ENCODE peak calls at places on chromosomes 3 and 15, in eight cellular contexts. One of them, this sample, is unnamed.

GRCh38 chr3:120102674-120103073 is 8.4 kb upstream of the GSK3B start:
- DNase-seq in AG04450: no peak
- DNase-seq in pancreas: peak; percentile 48
- DNase-seq in tibial artery: no peak
- DNase-seq in Panc1: no peak
- DNase-seq in gastrocnemius medialis: no peak
- DNase-seq in fibroblast of lung: no peak
- DNase-seq in sigmoid colon: no peak
- DNase-seq in this sample: no peak

GRCh38 chr15:25250011-25250596 is 188.7 kb downstream of the UBE3A start:
- DNase-seq in sigmoid colon: peak; percentile 41
- DNase-seq in tibial artery: no peak
- DNase-seq in pancreas: no peak
- DNase-seq in AG04450: no peak
- DNase-seq in Panc1: no peak
- DNase-seq in gastrocnemius medialis: no peak
- DNase-seq in fibroblast of lung: no peak
- DNase-seq in this sample: peak; percentile 6

GRCh38 chr3:119149484-119149883 is 3.5 kb downstream of the TEX55 start:
- DNase-seq in fibroblast of lung: peak; percentile 59
- DNase-seq in AG04450: peak; percentile 45
- DNase-seq in Panc1: no peak
- DNase-seq in sigmoid colon: no peak
- DNase-seq in gastrocnemius medialis: no peak
- DNase-seq in pancreas: no peak
- DNase-seq in tibial artery: no peak
- DNase-seq in this sample: no peak

GRCh38 chr15:100021653-100022052 is 288.4 kb upstream of the LYSMD4 start:
- DNase-seq in Panc1: no peak
- DNase-seq in gastrocnemius medialis: no peak
- DNase-seq in sigmoid colon: no peak
- DNase-seq in pancreas: no peak
- DNase-seq in fibroblast of lung: no peak
- DNase-seq in tibial artery: peak; percentile 36
- DNase-seq in AG04450: no peak
- DNase-seq in this sample: peak; percentile 33

GRCh38 chr15:84079885-84080777 is 155.4 kb upstream of the GOLGA6L4 start:
- DNase-seq in fibroblast of lung: peak; percentile 17
- DNase-seq in pancreas: peak; percentile 42
- DNase-seq in gastrocnemius medialis: no peak
- DNase-seq in AG04450: no peak
- DNase-seq in Panc1: no peak
- DNase-seq in tibial artery: peak; percentile 22
- DNase-seq in sigmoid colon: peak; percentile 67
- DNase-seq in this sample: peak; percentile 16

GRCh38 chr3:57434041-57434440 is 110.1 kb downstream of the DNAH12 start:
- DNase-seq in pancreas: no peak
- DNase-seq in tibial artery: no peak
- DNase-seq in fibroblast of lung: peak; percentile 49
- DNase-seq in AG04450: no peak
- DNase-seq in Panc1: no peak
- DNase-seq in gastrocnemius medialis: no peak
- DNase-seq in sigmoid colon: no peak
- DNase-seq in this sample: no peak

GRCh38 chr3:13030649-13031048 is 42.6 kb downstream of the IQSEC1 start:
- DNase-seq in AG04450: no peak
- DNase-seq in fibroblast of lung: no peak
- DNase-seq in gastrocnemius medialis: no peak
- DNase-seq in Panc1: no peak
- DNase-seq in pancreas: no peak
- DNase-seq in tibial artery: no peak
- DNase-seq in sigmoid colon: no peak
- DNase-seq in this sample: no peak

GRCh38 chr15:31489801-31490646 is 163.4 kb downstream of the KLF13 start:
- DNase-seq in pancreas: no peak
- DNase-seq in AG04450: no peak
- DNase-seq in sigmoid colon: peak; percentile 75
- DNase-seq in tibial artery: no peak
- DNase-seq in Panc1: no peak
- DNase-seq in fibroblast of lung: peak; percentile 72
- DNase-seq in gastrocnemius medialis: no peak
- DNase-seq in this sample: no peak

GRCh38 chr3:120450914-120451669 is at the start of gene FSTL1:
- DNase-seq in gastrocnemius medialis: peak; percentile 16
- DNase-seq in Panc1: no peak
- DNase-seq in tibial artery: peak; percentile 62
- DNase-seq in pancreas: peak; percentile 43
- DNase-seq in sigmoid colon: peak; percentile 91
- DNase-seq in AG04450: no peak
- DNase-seq in fibroblast of lung: peak; percentile 68
- DNase-seq in this sample: peak; percentile 76

GRCh38 chr3:52511509-52511908 is 16.4 kb downstream of the STAB1 start:
- DNase-seq in fibroblast of lung: no peak
- DNase-seq in Panc1: no peak
- DNase-seq in tibial artery: no peak
- DNase-seq in sigmoid colon: no peak
- DNase-seq in AG04450: no peak
- DNase-seq in gastrocnemius medialis: no peak
- DNase-seq in pancreas: no peak
- DNase-seq in this sample: no peak

GRCh38 chr3:139444446-139444845 is 31.9 kb downstream of the RBP2 start:
- DNase-seq in Panc1: no peak
- DNase-seq in gastrocnemius medialis: no peak
- DNase-seq in tibial artery: no peak
- DNase-seq in sigmoid colon: no peak
- DNase-seq in AG04450: no peak
- DNase-seq in pancreas: no peak
- DNase-seq in fibroblast of lung: no peak
- DNase-seq in this sample: no peak

GRCh38 chr3:123414958-123415792 is 33.7 kb downstream of the ADCY5 start:
- DNase-seq in tibial artery: no peak
- DNase-seq in fibroblast of lung: no peak
- DNase-seq in AG04450: no peak
- DNase-seq in pancreas: no peak
- DNase-seq in Panc1: no peak
- DNase-seq in sigmoid colon: no peak
- DNase-seq in gastrocnemius medialis: no peak
- DNase-seq in this sample: no peak

GRCh38 chr3:30657914-30658313 is 51.5 kb downstream of the TGFBR2 start:
- DNase-seq in gastrocnemius medialis: no peak
- DNase-seq in tibial artery: no peak
- DNase-seq in sigmoid colon: no peak
- DNase-seq in pancreas: no peak
- DNase-seq in Panc1: no peak
- DNase-seq in fibroblast of lung: peak; percentile 19
- DNase-seq in AG04450: no peak
- DNase-seq in this sample: no peak

GRCh38 chr3:42711491-42712343 is 9.1 kb upstream of the HHATL start:
- DNase-seq in sigmoid colon: peak; percentile 47
- DNase-seq in tibial artery: no peak
- DNase-seq in pancreas: peak; percentile 6
- DNase-seq in Panc1: no peak
- DNase-seq in AG04450: no peak
- DNase-seq in fibroblast of lung: no peak
- DNase-seq in gastrocnemius medialis: no peak
- DNase-seq in this sample: peak; percentile 5

GRCh38 chr3:186512570-186513302 is 31.4 kb downstream of the CRYGS start:
- DNase-seq in Panc1: no peak
- DNase-seq in pancreas: no peak
- DNase-seq in AG04450: no peak
- DNase-seq in gastrocnemius medialis: no peak
- DNase-seq in sigmoid colon: no peak
- DNase-seq in tibial artery: no peak
- DNase-seq in fibroblast of lung: no peak
- DNase-seq in this sample: no peak

DNA sequence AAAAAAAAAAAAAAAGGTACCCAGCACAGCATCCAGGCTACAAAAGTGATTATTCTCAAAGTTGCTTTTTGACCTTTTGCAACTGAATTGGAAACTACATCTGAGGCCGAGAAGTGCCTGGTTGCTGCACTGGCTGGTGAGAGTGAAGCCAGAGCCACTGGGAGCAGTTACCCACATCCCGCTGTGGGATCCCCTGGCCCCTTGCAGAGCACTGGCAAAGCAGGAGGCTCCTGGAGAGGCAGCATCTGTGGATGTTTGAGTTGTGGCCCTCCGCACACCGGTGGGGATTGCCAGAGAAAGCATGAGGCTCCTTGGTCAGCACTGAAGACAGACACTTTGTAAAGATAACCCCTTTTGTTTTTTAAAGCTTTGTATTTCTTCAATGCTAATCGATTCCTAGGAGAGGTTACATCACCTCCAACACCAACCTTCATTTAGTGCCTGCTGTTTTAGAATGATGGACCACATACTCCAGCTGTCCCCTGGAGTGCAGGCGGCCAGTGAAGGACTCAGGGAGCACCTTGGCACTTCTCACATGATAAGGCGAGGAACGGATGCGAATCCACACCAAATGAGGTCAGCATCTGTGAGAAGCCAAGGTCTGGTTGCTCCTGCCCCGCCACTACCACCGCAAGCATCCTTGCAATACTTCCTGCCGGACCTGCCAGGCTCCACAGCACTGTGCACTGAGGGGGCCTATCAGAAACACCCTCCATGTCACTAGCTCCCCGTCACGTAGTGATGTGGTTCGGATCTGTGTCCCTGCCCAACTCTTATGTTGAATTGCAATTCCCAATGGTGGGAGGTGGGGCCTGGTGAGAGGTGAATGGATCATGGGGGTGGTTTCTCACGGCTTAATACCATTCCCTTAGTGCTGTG is 256.5 kb downstream of the GABRB3 start:
- DNase-seq in pancreas: no peak
- DNase-seq in gastrocnemius medialis: no peak
- DNase-seq in AG04450: no peak
- DNase-seq in Panc1: no peak
- DNase-seq in sigmoid colon: no peak
- DNase-seq in tibial artery: no peak
- DNase-seq in fibroblast of lung: no peak
- DNase-seq in this sample: no peak
- TF ChIP-seq CTCF in pancreas: no peak
- TF ChIP-seq CTCF in gastrocnemius medialis: no peak
- TF ChIP-seq CTCF in AG04450: no peak
- TF ChIP-seq CTCF in Panc1: no peak
- TF ChIP-seq CTCF in sigmoid colon: no peak
- TF ChIP-seq CTCF in tibial artery: no peak
- TF ChIP-seq CTCF in fibroblast of lung: no peak
- TF ChIP-seq CTCF in this sample: no peak

DNA sequence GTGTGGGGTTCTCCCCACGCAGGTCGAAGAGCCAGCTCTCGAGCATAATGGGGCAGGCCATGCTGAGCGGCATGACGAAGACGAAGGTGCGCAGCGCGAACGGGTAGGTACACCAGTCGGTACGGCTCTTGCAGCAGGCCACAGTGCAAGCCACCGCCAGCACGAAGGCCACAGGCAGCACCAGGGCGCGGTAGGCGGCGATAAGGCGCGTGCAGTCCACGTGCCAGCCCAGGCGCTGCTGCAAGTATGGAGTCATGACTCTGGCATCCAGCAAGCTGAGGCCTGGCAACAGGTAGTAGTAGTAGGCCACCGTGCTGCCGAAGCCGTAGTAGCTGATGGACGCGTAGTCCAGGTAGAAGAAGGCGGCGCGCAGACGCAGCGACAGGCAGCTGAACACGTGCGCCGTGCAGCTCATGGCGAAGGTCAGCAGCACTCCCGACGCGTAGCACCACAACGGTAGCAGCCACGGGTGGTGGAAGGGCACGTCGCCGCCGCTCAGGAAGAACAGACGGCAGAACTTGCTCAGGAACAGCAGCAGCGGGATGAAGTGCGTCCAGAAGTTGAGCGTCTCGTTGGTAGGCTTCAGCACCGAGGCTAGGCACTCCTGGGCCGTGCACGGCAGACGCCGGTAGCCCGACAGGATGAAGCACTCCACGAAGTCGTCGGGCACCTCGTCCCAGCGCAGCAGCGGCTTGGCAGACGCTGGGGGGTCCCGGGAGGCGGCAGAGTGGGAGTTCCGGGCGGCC is 781 bp downstream of the PAQR9 start:
- DNase-seq in AG04450: no peak
- DNase-seq in sigmoid colon: no peak
- DNase-seq in tibial artery: no peak
- DNase-seq in Panc1: no peak
- DNase-seq in fibroblast of lung: no peak
- DNase-seq in pancreas: no peak
- DNase-seq in gastrocnemius medialis: no peak
- DNase-seq in this sample: no peak
- H3K4me3 ChIP-seq in AG04450: peak overlapping the region; percentile 55
- H3K4me3 ChIP-seq in sigmoid colon: peak overlapping the region; percentile 65
- H3K4me3 ChIP-seq in tibial artery: peak overlapping the region; percentile 64
- H3K4me3 ChIP-seq in Panc1: peak overlapping the region; percentile 6
- H3K4me3 ChIP-seq in fibroblast of lung: no peak overlapping the region
- H3K4me3 ChIP-seq in pancreas: no peak overlapping the region
- H3K4me3 ChIP-seq in gastrocnemius medialis: peak overlapping the region; percentile 37
- H3K4me3 ChIP-seq in this sample: peak overlapping the region; percentile 76

GRCh38 chr15:22951381-22952280 is 28.5 kb downstream of the CYFIP1 start:
- DNase-seq in sigmoid colon: peak; percentile 75
- DNase-seq in pancreas: no peak
- DNase-seq in Panc1: no peak
- DNase-seq in tibial artery: no peak
- DNase-seq in gastrocnemius medialis: no peak
- DNase-seq in AG04450: no peak
- DNase-seq in fibroblast of lung: peak; percentile 11
- DNase-seq in this sample: no peak

GRCh38 chr15:22951031-22951380 is 29.2 kb downstream of the CYFIP1 start:
- DNase-seq in tibial artery: no peak
- DNase-seq in sigmoid colon: peak; percentile 60
- DNase-seq in gastrocnemius medialis: no peak
- DNase-seq in fibroblast of lung: no peak
- DNase-seq in pancreas: no peak
- DNase-seq in AG04450: no peak
- DNase-seq in Panc1: no peak
- DNase-seq in this sample: no peak

GRCh38 chr15:22948056-22948455 is 32.1 kb downstream of the CYFIP1 start:
- DNase-seq in pancreas: no peak
- DNase-seq in tibial artery: no peak
- DNase-seq in gastrocnemius medialis: no peak
- DNase-seq in Panc1: no peak
- DNase-seq in sigmoid colon: peak; percentile 61
- DNase-seq in fibroblast of lung: no peak
- DNase-seq in AG04450: no peak
- DNase-seq in this sample: no peak

GRCh38 chr15:22949074-22949547 is 31.1 kb downstream of the CYFIP1 start:
- DNase-seq in Panc1: no peak
- DNase-seq in pancreas: no peak
- DNase-seq in gastrocnemius medialis: no peak
- DNase-seq in AG04450: no peak
- DNase-seq in sigmoid colon: peak; percentile 81
- DNase-seq in tibial artery: peak; percentile 59
- DNase-seq in fibroblast of lung: peak; percentile 59
- DNase-seq in this sample: peak; percentile 83

GRCh38 chr15:22950211-22950990 is 29.8 kb downstream of the CYFIP1 start:
- DNase-seq in pancreas: no peak
- DNase-seq in Panc1: no peak
- DNase-seq in sigmoid colon: peak; percentile 64
- DNase-seq in AG04450: no peak
- DNase-seq in fibroblast of lung: peak; percentile 20
- DNase-seq in gastrocnemius medialis: no peak
- DNase-seq in tibial artery: no peak
- DNase-seq in this sample: no peak
- H3K27me3 ChIP-seq in pancreas: no peaks in the 10 kb centered on the region
- H3K27me3 ChIP-seq in Panc1: no peaks in the 10 kb centered on the region
- H3K27me3 ChIP-seq in sigmoid colon: no peaks in the 10 kb centered on the region
- H3K27me3 ChIP-seq in AG04450: no peaks in the 10 kb centered on the region
- H3K27me3 ChIP-seq in fibroblast of lung: no peaks in the 10 kb centered on the region
- H3K27me3 ChIP-seq in gastrocnemius medialis: no peaks in the 10 kb centered on the region
- H3K27me3 ChIP-seq in tibial artery: no peaks in the 10 kb centered on the region
- H3K27me3 ChIP-seq in this sample: no peaks in the 10 kb centered on the region

GRCh38 chr3:188448813-188449212 is 294.9 kb downstream of the LPP start:
- DNase-seq in Panc1: no peak
- DNase-seq in fibroblast of lung: no peak
- DNase-seq in pancreas: no peak
- DNase-seq in tibial artery: no peak
- DNase-seq in AG04450: no peak
- DNase-seq in gastrocnemius medialis: no peak
- DNase-seq in sigmoid colon: no peak
- DNase-seq in this sample: no peak
- TF ChIP-seq CTCF in Panc1: no peak
- TF ChIP-seq CTCF in fibroblast of lung: no peak
- TF ChIP-seq CTCF in pancreas: no peak
- TF ChIP-seq CTCF in tibial artery: no peak
- TF ChIP-seq CTCF in AG04450: no peak
- TF ChIP-seq CTCF in gastrocnemius medialis: no peak
- TF ChIP-seq CTCF in sigmoid colon: no peak
- TF ChIP-seq CTCF in this sample: no peak